ENCODE peak calls at places on chromosomes 13 and 19, in five cellular contexts. S is fibroblast of pulmonary artery; L is ovary; C is HTR-8/SVneo; H is central memory CD4-positive, alpha-beta T cell. O is an unnamed sample.

GRCh38 chr19:17429661-17430101 is 9.8 kb downstream of the MVB12A start:
- DNase-seq in S (no peak), H (no peak), C (no peak), L (peak), O (no peak)

GRCh38 chr19:14114439-14114838 is 3.1 kb downstream of the PRKACA start:
- DNase-seq in L (no peak), C (no peak), H (no peak), S (no peak), O (no peak)

GRCh38 chr13:48710160-48710559 is 56.4 kb downstream of the CYSLTR2 start:
- DNase-seq in S (no peak), L (no peak), H (no peak), C (no peak), O (no peak)

GRCh38 chr19:34841780-34842179 is 68.8 kb upstream of the ZNF599 start:
- DNase-seq in H (no peak), C (no peak), S (no peak), L (no peak), O (no peak)

GRCh38 chr13:79395881-79396280 is 10.2 kb downstream of the RBM26 start:
- DNase-seq in H (no peak), S (no peak), L (no peak), C (no peak), O (no peak)

GRCh38 chr19:17090501-17091074 is 15.0 kb downstream of the MYO9B start:
- DNase-seq in C (peak), H (no peak), S (peak), L (no peak), O (no peak)

GRCh38 chr19:10829967-10830366 is 6.0 kb downstream of the TMED1 start:
- DNase-seq in S (no peak), L (no peak), H (no peak), C (no peak), O (no peak)

GRCh38 chr13:25803626-25804025 is 248.2 kb downstream of the SHISA2 start:
- DNase-seq in S (no peak), C (no peak), H (no peak), L (no peak), O (no peak)

GRCh38 chr13:46469064-46469463 is 82.0 kb upstream of the RUBCNL start:
- DNase-seq in S (peak), L (no peak), H (no peak), C (no peak), O (no peak)

GRCh38 chr19:16061943-16062342 is 14.4 kb upstream of the TPM4 start:
- DNase-seq in L (no peak), S (no peak), H (peak), C (no peak), O (peak)

O was measured in Jurkat, Clone E6-1.